ENCODE peak calls at places on chromosomes 3 and 15, in four cellular contexts. G is CD4-positive, alpha-beta T cell; U is stomach; E is endothelial cell. W is an unnamed sample.

GRCh38 chr3:116186128-116186527 is 259.2 kb downstream of the LSAMP start:
- DNase-seq in G (no peak), U (no peak), E (no peak), W (no peak)

GRCh38 chr3:177199206-177199765 is 2.0 kb upstream of the TBL1XR1 start:
- DNase-seq in G (no peak), U (no peak), E (no peak), W (no peak)

GRCh38 chr3:103968751-103969150 is 1398.0 kb upstream of the ALCAM start:
- DNase-seq in G (no peak), U (no peak), E (no peak), W (no peak)

GRCh38 chr3:188342991-188343732 is 189.2 kb downstream of the LPP start:
- DNase-seq in G (no peak), U (no peak), E (no peak), W (no peak)

GRCh38 chr3:45816544-45816943 is 20.2 kb upstream of the SLC6A20 start:
- DNase-seq in G (no peak), U (no peak), E (no peak), W (peak; percentile 55)

GRCh38 chr3:126461450-126462070 is 14.1 kb downstream of the ZXDC start:
- DNase-seq in G (no peak), U (no peak), E (no peak), W (no peak)

GRCh38 chr3:115287198-115287597 is 140.1 kb upstream of the ZBTB20 start:
- DNase-seq in G (no peak), U (no peak), E (no peak), W (no peak)

GRCh38 chr15:69292826-69293420 is 5.8 kb upstream of the PAQR5 start:
- DNase-seq in G (no peak), U (no peak), E (no peak), W (no peak)

GRCh38 chr3:56862352-56863062 is 60.8 kb upstream of the ARHGEF3 start:
- DNase-seq in G (no peak), U (no peak), E (no peak), W (peak; percentile 80)

GRCh38 chr15:84910928-84911623 is 26.6 kb downstream of the SLC28A1 start:
- DNase-seq in G (no peak), U (no peak), E (no peak), W (no peak)

GRCh38 chr3:134494539-134494938 is 8.7 kb downstream of the CEP63 start:
- DNase-seq in G (no peak), U (no peak), E (no peak), W (no peak)

GRCh38 chr3:33439421-33440327 is 531 bp downstream of the UBP1 start:
- DNase-seq in G (peak; percentile 37), U (peak; percentile 56), E (peak; percentile 55), W (peak; percentile 42)

GRCh38 chr3:47022540-47023161 is 43.2 kb downstream of the NBEAL2 start:
- DNase-seq in G (no peak), U (peak; percentile 77), E (no peak), W (peak; percentile 47)

GRCh38 chr15:82595766-82596165 is 51.4 kb downstream of the CPEB1 start:
- DNase-seq in G (no peak), U (no peak), E (no peak), W (no peak)

GRCh38 chr3:76728411-76728810 is 311.5 kb upstream of the ROBO2 start:
- DNase-seq in G (no peak), U (no peak), E (no peak), W (no peak)

GRCh38 chr3:171342783-171343420 is 117.3 kb downstream of the TNIK start:
- DNase-seq in G (no peak), U (no peak), E (no peak), W (no peak)

GRCh38 chr15:61835476-61836106 is 224.7 kb downstream of the VPS13C start:
- DNase-seq in G (peak; percentile 49), U (peak; percentile 62), E (peak; percentile 80), W (peak; percentile 74)

GRCh38 chr15:65476942-65477341 is 40.5 kb downstream of the DPP8 start:
- DNase-seq in G (no peak), U (no peak), E (no peak), W (peak; percentile 86)

GRCh38 chr3:77945320-77945719 is 905.4 kb downstream of the ROBO2 start:
- DNase-seq in G (no peak), U (no peak), E (no peak), W (no peak)

GRCh38 chr3:123169930-123170329 is 31.8 kb upstream of the SEC22A start:
- DNase-seq in G (no peak), U (no peak), E (no peak), W (no peak)

GRCh38 chr3:132550579-132551305 is 46.3 kb upstream of the ACKR4 start:
- DNase-seq in G (no peak), U (no peak), E (no peak), W (peak; percentile 74)

GRCh38 chr15:68230157-68231100 is 901 bp upstream of the CLN6 start:
- DNase-seq in G (no peak), U (peak; percentile 26), E (no peak), W (peak; percentile 23)

GRCh38 chr15:55694652-55695150 is 48.3 kb downstream of the PRTG start:
- DNase-seq in G (no peak), U (no peak), E (no peak), W (peak; percentile 89)

GRCh38 chr3:141020139-141020940 is 30.8 kb upstream of the SPSB4 start:
- DNase-seq in G (no peak), U (no peak), E (no peak), W (peak; percentile 2)

GRCh38 chr15:54990793-54991192 is 205.9 kb downstream of the RSL24D1 start:
- DNase-seq in G (no peak), U (no peak), E (no peak), W (no peak)

GRCh38 chr15:22823495-22824128 is 14.9 kb upstream of the NIPA2 start:
- DNase-seq in G (no peak), U (no peak), E (no peak), W (no peak)

GRCh38 chr3:1055870-1056269 is 37.0 kb upstream of the CNTN6 start:
- DNase-seq in G (no peak), U (no peak), E (no peak), W (no peak)

GRCh38 chr15:70447927-70448698 is 315.2 kb downstream of the UACA start:
- DNase-seq in G (peak; percentile 55), U (peak; percentile 50), E (no peak), W (no peak)

GRCh38 chr3:122055215-122055614 is at the start of gene CD86:
- DNase-seq in G (no peak), U (no peak), E (no peak), W (no peak)

DNA sequence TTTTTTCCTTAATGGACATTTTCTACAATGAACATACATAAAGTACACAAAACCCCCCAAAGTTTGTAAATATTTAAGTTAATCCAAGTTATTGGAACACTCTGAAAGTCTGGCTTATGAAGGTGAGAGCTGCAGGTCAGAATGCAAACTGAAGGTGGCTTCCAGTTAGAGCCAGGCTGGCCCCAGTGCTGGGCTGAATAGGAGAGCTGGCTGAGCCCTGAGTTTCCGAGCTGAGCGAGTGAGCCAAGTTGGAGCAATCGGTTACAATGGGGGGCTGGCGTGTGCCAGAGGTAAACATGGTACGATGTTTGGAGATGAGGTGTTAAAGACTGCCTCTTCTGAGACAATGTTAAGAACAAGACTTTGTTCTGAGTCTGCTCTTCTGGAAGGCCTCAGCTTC is 230.8 kb upstream of the MCTP2 start:
- DNase-seq in G (no peak), U (no peak), E (no peak), W (no peak)
- TF ChIP-seq CTCF in G (no peak), U (no peak), E (no peak), W (no peak)

DNA sequence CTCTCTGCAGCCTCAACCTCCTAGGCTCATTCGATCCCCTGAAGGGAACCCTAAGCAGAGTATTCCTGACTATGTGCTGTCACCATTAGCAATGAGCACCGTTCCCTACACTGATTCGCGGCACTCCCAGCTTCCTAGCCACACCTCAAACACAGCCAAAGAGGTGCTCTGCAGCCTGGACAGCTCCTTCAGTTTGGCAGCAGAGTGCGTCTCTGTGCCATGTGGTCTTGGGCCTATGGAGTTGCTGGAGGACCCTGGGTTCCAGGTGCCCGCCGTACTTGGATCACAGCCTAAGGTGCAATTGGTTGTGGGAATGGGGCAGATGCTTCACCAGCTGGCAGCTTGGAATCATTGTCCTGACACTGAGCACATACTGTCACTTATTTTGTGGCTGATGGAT is 17.3 kb upstream of the IL12A start:
- DNase-seq in G (no peak), U (no peak), E (no peak), W (no peak)
- TF ChIP-seq CTCF in G (no peak), U (no peak), E (no peak), W (no peak)

DNA sequence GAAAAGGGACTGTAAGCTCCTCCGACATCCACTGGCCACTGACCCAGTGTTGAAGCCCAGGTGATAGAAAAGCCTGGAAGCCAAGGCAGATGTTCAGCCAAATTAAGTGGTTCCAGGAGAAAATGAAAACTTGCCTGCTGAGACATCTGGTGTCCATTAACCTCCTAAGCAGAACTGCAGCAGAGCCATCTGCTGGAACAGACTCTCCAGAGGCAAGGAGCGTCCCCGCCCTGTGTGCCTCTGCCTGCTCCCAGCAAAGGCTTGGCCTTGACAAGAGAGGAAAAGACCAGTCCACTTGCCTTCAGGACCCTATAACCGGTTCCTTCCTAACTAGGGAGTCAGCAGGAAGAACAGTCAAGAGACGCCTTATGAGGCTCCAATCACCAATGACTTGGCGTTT is 48.2 kb downstream of the SRGAP3 start:
- DNase-seq in G (no peak), U (no peak), E (no peak), W (no peak)
- TF ChIP-seq CTCF in G (no peak), U (no peak), E (no peak), W (no peak)

GRCh38 chr3:83523470-83524073 is 1435.2 kb upstream of the CADM2 start:
- DNase-seq in G (no peak), U (no peak), E (peak; percentile 66), W (peak; percentile 85)
- TF ChIP-seq CTCF in G (no peak), U (no peak), E (peak; percentile 48), W (peak; percentile 82)

GRCh38 chr3:39178553-39178952 is 13.8 kb downstream of the XIRP1 start:
- DNase-seq in G (no peak), U (no peak), E (no peak), W (peak; percentile 62)
- TF ChIP-seq CTCF in G (no peak), U (no peak), E (no peak), W (no peak)

DNA sequence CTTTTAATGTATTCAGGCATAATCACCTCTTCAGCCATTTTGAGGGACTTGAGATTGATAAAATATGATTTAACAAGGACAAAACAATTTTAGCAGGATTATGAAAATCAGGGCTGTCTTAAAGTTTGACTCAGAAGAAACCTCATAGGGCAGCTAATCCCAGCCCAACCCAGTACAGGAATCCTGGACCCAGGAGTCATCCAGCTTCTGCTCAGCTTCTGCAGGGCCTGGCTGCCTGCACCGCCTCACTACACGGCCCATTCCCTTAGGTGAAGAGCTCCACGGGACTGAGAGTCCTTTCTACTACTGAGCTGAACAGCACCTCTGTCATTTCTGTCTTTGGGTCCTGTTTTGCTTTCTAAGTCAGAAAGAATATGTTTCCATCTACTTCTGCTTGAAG is 37.5 kb downstream of the ARHGAP31 start:
- DNase-seq in G (no peak), U (no peak), E (no peak), W (no peak)
- TF ChIP-seq CTCF in G (no peak), U (no peak), E (no peak), W (no peak)

W was measured in choroid plexus epithelial cell.